ENCODE peak calls at places on chromosomes 7 and 10, in six cellular contexts. One of them, this sample, is unnamed.

GRCh38 chr7:136114966-136115762 is 138.0 kb upstream of the MTPN start:
- DNase-seq in mesenchymal stem cell: peak; percentile 46
- DNase-seq in IMR-90: peak; percentile 52
- DNase-seq in H1: peak; percentile 82
- DNase-seq in mesendoderm: peak; percentile 83
- DNase-seq in H9: peak; percentile 85
- DNase-seq in this sample: peak; percentile 30

GRCh38 chr10:124064158-124064603 is 29.2 kb downstream of the CHST15 start:
- DNase-seq in H1: no peak
- DNase-seq in mesendoderm: no peak
- DNase-seq in IMR-90: no peak
- DNase-seq in mesenchymal stem cell: no peak
- DNase-seq in H9: no peak
- DNase-seq in this sample: no peak

GRCh38 chr7:157904866-157905215 is 568.0 kb downstream of the DNAJB6 start:
- DNase-seq in mesenchymal stem cell: no peak
- DNase-seq in mesendoderm: no peak
- DNase-seq in H9: no peak
- DNase-seq in IMR-90: no peak
- DNase-seq in H1: no peak
- DNase-seq in this sample: no peak

GRCh38 chr7:77455334-77455733 is 39.2 kb upstream of the GSAP start:
- DNase-seq in H9: no peak
- DNase-seq in IMR-90: peak; percentile 97
- DNase-seq in mesendoderm: no peak
- DNase-seq in mesenchymal stem cell: peak; percentile 81
- DNase-seq in H1: no peak
- DNase-seq in this sample: no peak

GRCh38 chr7:75977741-75978140 is 16.7 kb downstream of the TMEM120A start:
- DNase-seq in IMR-90: no peak
- DNase-seq in mesendoderm: no peak
- DNase-seq in mesenchymal stem cell: no peak
- DNase-seq in H1: no peak
- DNase-seq in H9: no peak
- DNase-seq in this sample: no peak

GRCh38 chr7:157318015-157318706 is 18.6 kb upstream of the DNAJB6 start:
- DNase-seq in IMR-90: peak; percentile 71
- DNase-seq in mesendoderm: no peak
- DNase-seq in mesenchymal stem cell: peak; percentile 33
- DNase-seq in H9: no peak
- DNase-seq in H1: no peak
- DNase-seq in this sample: no peak

GRCh38 chr7:7653568-7654187 is 13.1 kb downstream of the UMAD1 start:
- DNase-seq in H1: peak; percentile 85
- DNase-seq in mesenchymal stem cell: peak; percentile 26
- DNase-seq in IMR-90: no peak
- DNase-seq in H9: peak; percentile 66
- DNase-seq in mesendoderm: peak; percentile 85
- DNase-seq in this sample: peak; percentile 18

GRCh38 chr7:36957620-36958019 is 233.3 kb upstream of the AOAH start:
- DNase-seq in mesenchymal stem cell: no peak
- DNase-seq in H9: no peak
- DNase-seq in IMR-90: no peak
- DNase-seq in mesendoderm: peak; percentile 28
- DNase-seq in H1: no peak
- DNase-seq in this sample: no peak

GRCh38 chr10:121804460-121804859 is 123.4 kb downstream of the ATE1 start:
- DNase-seq in mesendoderm: no peak
- DNase-seq in H9: no peak
- DNase-seq in H1: no peak
- DNase-seq in mesenchymal stem cell: peak; percentile 30
- DNase-seq in IMR-90: peak; percentile 88
- DNase-seq in this sample: no peak

GRCh38 chr7:47516386-47516785 is 65.5 kb downstream of the TNS3 start:
- DNase-seq in H9: no peak
- DNase-seq in IMR-90: no peak
- DNase-seq in mesenchymal stem cell: no peak
- DNase-seq in mesendoderm: no peak
- DNase-seq in H1: no peak
- DNase-seq in this sample: no peak

GRCh38 chr10:1390200-1390599 is 334.0 kb downstream of the WDR37 start:
- DNase-seq in H1: no peak
- DNase-seq in IMR-90: no peak
- DNase-seq in mesendoderm: no peak
- DNase-seq in mesenchymal stem cell: no peak
- DNase-seq in H9: no peak
- DNase-seq in this sample: no peak

GRCh38 chr10:2604891-2605290 is 462.5 kb upstream of the PFKP start:
- DNase-seq in mesenchymal stem cell: no peak
- DNase-seq in H9: no peak
- DNase-seq in H1: no peak
- DNase-seq in IMR-90: no peak
- DNase-seq in mesendoderm: no peak
- DNase-seq in this sample: no peak

GRCh38 chr10:98262571-98262970 is 5.4 kb downstream of the LOXL4 start:
- DNase-seq in mesenchymal stem cell: no peak
- DNase-seq in H1: no peak
- DNase-seq in H9: peak; percentile 74
- DNase-seq in IMR-90: peak; percentile 36
- DNase-seq in mesendoderm: peak; percentile 77
- DNase-seq in this sample: no peak

GRCh38 chr10:98758451-98758850 is 311.7 kb upstream of the HPS1 start:
- DNase-seq in mesendoderm: no peak
- DNase-seq in H9: no peak
- DNase-seq in H1: no peak
- DNase-seq in IMR-90: no peak
- DNase-seq in mesenchymal stem cell: peak; percentile 68
- DNase-seq in this sample: no peak

GRCh38 chr10:133332936-133333699 is 3.6 kb downstream of the CALY start:
- DNase-seq in H1: no peak
- DNase-seq in mesendoderm: no peak
- DNase-seq in mesenchymal stem cell: no peak
- DNase-seq in H9: no peak
- DNase-seq in IMR-90: no peak
- DNase-seq in this sample: no peak

GRCh38 chr10:60236869-60237524 is 152.7 kb downstream of the ANK3 start:
- DNase-seq in H9: no peak
- DNase-seq in H1: no peak
- DNase-seq in IMR-90: no peak
- DNase-seq in mesenchymal stem cell: no peak
- DNase-seq in mesendoderm: no peak
- DNase-seq in this sample: no peak

GRCh38 chr7:55224810-55225209 is 140.3 kb upstream of the LANCL2 start:
- DNase-seq in H1: no peak
- DNase-seq in H9: no peak
- DNase-seq in mesenchymal stem cell: no peak
- DNase-seq in IMR-90: no peak
- DNase-seq in mesendoderm: no peak
- DNase-seq in this sample: no peak

GRCh38 chr7:55230014-55230413 is 135.1 kb upstream of the LANCL2 start:
- DNase-seq in mesenchymal stem cell: no peak
- DNase-seq in H9: no peak
- DNase-seq in H1: no peak
- DNase-seq in IMR-90: no peak
- DNase-seq in mesendoderm: no peak
- DNase-seq in this sample: no peak

GRCh38 chr7:55223023-55223422 is 142.1 kb upstream of the LANCL2 start:
- DNase-seq in H1: no peak
- DNase-seq in mesenchymal stem cell: no peak
- DNase-seq in mesendoderm: no peak
- DNase-seq in H9: no peak
- DNase-seq in IMR-90: no peak
- DNase-seq in this sample: no peak

DNA sequence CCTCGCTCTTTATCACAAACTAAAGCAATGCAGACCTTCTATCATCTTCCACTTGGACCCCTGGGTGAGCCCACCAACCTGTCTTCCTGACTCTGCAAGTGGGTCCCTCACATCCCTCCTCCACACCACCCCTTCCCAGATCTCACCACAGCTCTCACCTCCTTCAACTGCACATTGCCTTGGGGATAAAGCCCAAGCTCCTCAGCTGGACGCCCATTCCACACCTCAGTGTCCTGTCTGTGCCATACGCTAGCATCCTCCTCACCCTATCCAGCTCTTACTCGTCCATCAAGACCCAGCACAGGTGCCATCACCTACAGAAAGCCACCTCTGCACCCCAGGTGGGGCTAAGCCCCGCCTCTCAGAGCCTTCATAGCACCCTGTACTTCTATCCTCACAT is 141.0 kb upstream of the LANCL2 start:
- DNase-seq in mesenchymal stem cell: no peak
- DNase-seq in H1: no peak
- DNase-seq in IMR-90: no peak
- DNase-seq in mesendoderm: no peak
- DNase-seq in H9: no peak
- DNase-seq in this sample: no peak
- H2BK15ac ChIP-seq in mesenchymal stem cell: no peak overlapping the region
- H2BK15ac ChIP-seq in H1: no peak overlapping the region
- H2BK15ac ChIP-seq in IMR-90: no peak overlapping the region
- H2BK15ac ChIP-seq in mesendoderm: no peak overlapping the region
- H2BK15ac ChIP-seq in H9: no peak overlapping the region
- H2BK15ac ChIP-seq in this sample: peak overlapping the region; percentile 74

GRCh38 chr10:45179716-45180115 is 135.7 kb downstream of the OR13A1 start:
- DNase-seq in mesendoderm: no peak
- DNase-seq in mesenchymal stem cell: no peak
- DNase-seq in IMR-90: peak; percentile 6
- DNase-seq in H9: peak; percentile 35
- DNase-seq in H1: no peak
- DNase-seq in this sample: no peak

GRCh38 chr10:45181483-45181882 is 133.9 kb downstream of the OR13A1 start:
- DNase-seq in mesenchymal stem cell: no peak
- DNase-seq in IMR-90: peak; percentile 24
- DNase-seq in H9: no peak
- DNase-seq in H1: no peak
- DNase-seq in mesendoderm: peak; percentile 48
- DNase-seq in this sample: no peak

GRCh38 chr10:45180507-45180906 is 134.9 kb downstream of the OR13A1 start:
- DNase-seq in mesenchymal stem cell: no peak
- DNase-seq in IMR-90: no peak
- DNase-seq in H1: no peak
- DNase-seq in mesendoderm: no peak
- DNase-seq in H9: no peak
- DNase-seq in this sample: no peak

GRCh38 chr10:45180946-45181439 is 134.4 kb downstream of the OR13A1 start:
- DNase-seq in mesenchymal stem cell: no peak
- DNase-seq in IMR-90: no peak
- DNase-seq in mesendoderm: peak; percentile 1
- DNase-seq in H9: no peak
- DNase-seq in H1: no peak
- DNase-seq in this sample: no peak

GRCh38 chr10:45183174-45183573 is 132.2 kb downstream of the OR13A1 start:
- DNase-seq in mesenchymal stem cell: no peak
- DNase-seq in mesendoderm: no peak
- DNase-seq in H9: no peak
- DNase-seq in H1: no peak
- DNase-seq in IMR-90: no peak
- DNase-seq in this sample: no peak
- H2BK15ac ChIP-seq in mesenchymal stem cell: no peak overlapping the region
- H2BK15ac ChIP-seq in mesendoderm: no peak overlapping the region
- H2BK15ac ChIP-seq in H9: no peak overlapping the region
- H2BK15ac ChIP-seq in H1: no peak overlapping the region
- H2BK15ac ChIP-seq in IMR-90: no peak overlapping the region
- H2BK15ac ChIP-seq in this sample: no peak overlapping the region

GRCh38 chr10:89224697-89225443 is 17.8 kb upstream of the CH25H start:
- DNase-seq in mesenchymal stem cell: no peak
- DNase-seq in IMR-90: no peak
- DNase-seq in H9: no peak
- DNase-seq in H1: no peak
- DNase-seq in mesendoderm: peak; percentile 71
- DNase-seq in this sample: no peak

GRCh38 chr10:89219512-89220218 is 12.5 kb upstream of the CH25H start:
- DNase-seq in mesendoderm: no peak
- DNase-seq in IMR-90: no peak
- DNase-seq in H9: no peak
- DNase-seq in mesenchymal stem cell: no peak
- DNase-seq in H1: no peak
- DNase-seq in this sample: no peak

GRCh38 chr10:89217057-89217990 is 10.2 kb upstream of the CH25H start:
- DNase-seq in H1: peak; percentile 60
- DNase-seq in mesenchymal stem cell: peak; percentile 72
- DNase-seq in IMR-90: peak; percentile 74
- DNase-seq in mesendoderm: peak; percentile 52
- DNase-seq in H9: no peak
- DNase-seq in this sample: peak; percentile 60

GRCh38 chr10:89216056-89216455 is 8.9 kb upstream of the CH25H start:
- DNase-seq in H1: no peak
- DNase-seq in mesenchymal stem cell: no peak
- DNase-seq in mesendoderm: no peak
- DNase-seq in IMR-90: no peak
- DNase-seq in H9: no peak
- DNase-seq in this sample: no peak

GRCh38 chr10:89221919-89222318 is 14.8 kb upstream of the CH25H start:
- DNase-seq in H9: no peak
- DNase-seq in IMR-90: no peak
- DNase-seq in mesendoderm: no peak
- DNase-seq in mesenchymal stem cell: no peak
- DNase-seq in H1: no peak
- DNase-seq in this sample: no peak
- H2BK15ac ChIP-seq in H9: no peak overlapping the region
- H2BK15ac ChIP-seq in IMR-90: no peak overlapping the region
- H2BK15ac ChIP-seq in mesendoderm: no peak overlapping the region
- H2BK15ac ChIP-seq in mesenchymal stem cell: no peak overlapping the region
- H2BK15ac ChIP-seq in H1: no peak overlapping the region
- H2BK15ac ChIP-seq in this sample: no peak overlapping the region

GRCh38 chr7:28580626-28581025 is 168.3 kb downstream of the CREB5 start:
- DNase-seq in H1: no peak
- DNase-seq in H9: no peak
- DNase-seq in IMR-90: no peak
- DNase-seq in mesenchymal stem cell: no peak
- DNase-seq in mesendoderm: no peak
- DNase-seq in this sample: no peak

GRCh38 chr7:28584235-28584634 is 171.9 kb downstream of the CREB5 start:
- DNase-seq in H1: no peak
- DNase-seq in IMR-90: no peak
- DNase-seq in mesendoderm: no peak
- DNase-seq in H9: no peak
- DNase-seq in mesenchymal stem cell: no peak
- DNase-seq in this sample: no peak

GRCh38 chr7:28579571-28579970 is 167.3 kb downstream of the CREB5 start:
- DNase-seq in mesendoderm: no peak
- DNase-seq in H1: no peak
- DNase-seq in mesenchymal stem cell: peak; percentile 3
- DNase-seq in H9: no peak
- DNase-seq in IMR-90: no peak
- DNase-seq in this sample: no peak

GRCh38 chr7:28582226-28582625 is 169.9 kb downstream of the CREB5 start:
- DNase-seq in H9: no peak
- DNase-seq in mesendoderm: no peak
- DNase-seq in mesenchymal stem cell: no peak
- DNase-seq in IMR-90: no peak
- DNase-seq in H1: no peak
- DNase-seq in this sample: no peak

DNA sequence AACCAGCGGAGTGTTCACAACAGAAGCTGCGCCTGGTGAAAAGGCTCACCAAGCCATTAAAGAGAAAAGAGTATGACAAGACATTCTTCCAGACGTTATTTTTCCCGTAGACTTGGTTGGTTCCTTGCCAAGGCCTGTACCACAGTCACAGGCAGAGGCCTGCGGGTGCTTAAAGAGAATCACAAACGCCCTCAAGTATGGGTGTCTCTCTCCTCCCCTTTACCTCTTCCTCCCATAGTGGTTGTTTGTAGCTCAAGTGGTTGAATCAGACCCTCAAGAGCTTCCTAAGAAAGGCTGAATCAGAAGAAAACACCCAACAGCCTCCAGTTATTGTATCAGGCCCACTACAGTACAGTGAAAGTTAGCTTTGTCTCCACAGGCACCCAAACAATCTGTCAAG is 169.0 kb downstream of the CREB5 start:
- DNase-seq in mesendoderm: no peak
- DNase-seq in H9: no peak
- DNase-seq in IMR-90: no peak
- DNase-seq in H1: no peak
- DNase-seq in mesenchymal stem cell: no peak
- DNase-seq in this sample: no peak
- H2BK15ac ChIP-seq in mesendoderm: no peak overlapping the region
- H2BK15ac ChIP-seq in H9: no peak overlapping the region
- H2BK15ac ChIP-seq in IMR-90: no peak overlapping the region
- H2BK15ac ChIP-seq in H1: no peak overlapping the region
- H2BK15ac ChIP-seq in mesenchymal stem cell: no peak overlapping the region
- H2BK15ac ChIP-seq in this sample: no peak overlapping the region

This sample was measured in neuronal stem cell.